ENCODE peak calls at places on chromosomes 2 and 18, in eight cellular contexts. C, Z, V, E, I, N, D and W are unnamed samples. For H3K4me1, the result is how much of the 10 kb centered on the place peaks cover.

GRCh38 chr2:128437181-128437520 is 118.5 kb upstream of the HS6ST1 start:
- DNase-seq in D (peak), E (no peak), I (no peak), C (no peak), N (peak), V (peak), Z (peak), W (no peak)

GRCh38 chr2:200614249-200614648 is 28.4 kb downstream of the AOX1 start:
- DNase-seq in I (no peak), C (no peak), V (no peak), N (no peak), E (no peak), D (no peak), Z (no peak), W (no peak)

GRCh38 chr2:117949800-117950199 is 64.1 kb downstream of the CCDC93 start:
- DNase-seq in D (no peak), V (no peak), Z (no peak), E (no peak), N (no peak), C (no peak), I (no peak), W (no peak)

GRCh38 chr2:69062307-69062706 is 49.3 kb downstream of the ANTXR1 start:
- DNase-seq in N (no peak), Z (no peak), C (no peak), I (no peak), D (no peak), E (no peak), V (peak), W (no peak)

GRCh38 chr2:37573406-37573805 is 98.0 kb downstream of the CDC42EP3 start:
- DNase-seq in V (no peak), E (peak), D (no peak), N (no peak), Z (no peak), I (no peak), C (no peak), W (no peak)

GRCh38 chr2:136765256-136765735 is at the start of gene THSD7B:
- DNase-seq in D (no peak), E (no peak), N (no peak), Z (peak), V (no peak), I (peak), C (no peak), W (no peak)

GRCh38 chr2:187541086-187542085 is 12.8 kb downstream of the TFPI start:
- DNase-seq in Z (no peak), I (no peak), C (peak), V (no peak), D (peak), E (peak), N (no peak), W (no peak)

GRCh38 chr18:44133483-44133882 is 547.2 kb upstream of the SETBP1 start:
- DNase-seq in C (no peak), E (no peak), Z (no peak), D (no peak), I (no peak), N (no peak), V (no peak), W (no peak)

GRCh38 chr2:237715459-237715947 is 83.1 kb upstream of the RBM44 start:
- DNase-seq in V (peak), D (no peak), N (peak), C (no peak), Z (peak), E (no peak), I (no peak), W (no peak)

GRCh38 chr18:35936951-35937350 is 35.5 kb upstream of the RMP24 start:
- DNase-seq in V (no peak), N (no peak), C (no peak), D (no peak), I (no peak), E (no peak), Z (no peak), W (no peak)

GRCh38 chr18:35941299-35941698 is 31.2 kb upstream of the RMP24 start:
- DNase-seq in I (no peak), C (no peak), N (no peak), E (no peak), V (no peak), D (no peak), Z (no peak), W (no peak)

GRCh38 chr18:35938562-35938961 is 33.9 kb upstream of the RMP24 start:
- DNase-seq in Z (no peak), E (no peak), N (no peak), V (no peak), I (no peak), C (no peak), D (no peak), W (no peak)

GRCh38 chr18:35938158-35938557 is 34.3 kb upstream of the RMP24 start:
- DNase-seq in N (no peak), E (peak), V (no peak), I (no peak), D (no peak), Z (no peak), C (no peak), W (no peak)

GRCh38 chr18:35939166-35939565 is 33.3 kb upstream of the RMP24 start:
- DNase-seq in I (no peak), V (no peak), D (no peak), N (no peak), C (no peak), E (no peak), Z (peak), W (no peak)
- H3K27ac ChIP-seq in I (no peak), V (no peak), D (no peak), N (no peak), C (no peak), E (no peak), Z (no peak), W (no peak)

GRCh38 chr18:31246460-31246859 is 71.5 kb upstream of the DSG1 start:
- DNase-seq in E (no peak), D (no peak), C (no peak), V (no peak), Z (no peak), N (no peak), I (no peak), W (no peak)
- H3K4me1 ChIP-seq in E (under half), D (under half), C (under half), V (under half), Z (under half), N (under half), I (under half), W (under half)

GRCh38 chr18:47050468-47050867 is 15.0 kb upstream of the ELOA2 start:
- DNase-seq in Z (no peak), I (no peak), N (no peak), C (no peak), D (no peak), V (no peak), E (peak), W (no peak)
- TF ChIP-seq CTCF in Z (peak), I (no peak), N (peak), C (peak), D (peak), V (peak), E (peak), W (peak)

DNA sequence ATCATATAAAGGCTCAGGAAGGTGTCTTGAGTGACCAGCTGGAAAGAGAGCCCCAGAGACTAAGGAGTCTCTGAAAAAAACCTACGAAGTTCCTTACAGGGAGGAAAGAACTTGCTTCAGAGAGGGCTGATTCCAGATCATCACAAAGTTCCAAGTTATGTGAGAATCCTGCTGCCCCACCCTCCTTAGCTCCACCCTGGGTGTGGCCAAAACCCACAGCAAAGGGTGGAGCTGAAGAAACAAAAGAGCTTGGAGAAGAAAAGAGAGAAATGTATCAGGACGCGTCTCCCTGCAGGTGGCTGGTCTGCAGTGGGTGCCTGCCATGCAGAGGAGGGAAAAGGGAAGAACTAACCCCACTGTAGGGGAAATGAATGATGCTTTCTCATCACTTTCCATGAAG is 32.8 kb upstream of the ZNF396 start:
- DNase-seq in N (no peak), D (no peak), V (no peak), Z (no peak), C (no peak), E (no peak), I (no peak), W (no peak)
- H3K27ac ChIP-seq in N (no peak), D (no peak), V (no peak), Z (no peak), C (no peak), E (no peak), I (no peak), W (no peak)

DNA sequence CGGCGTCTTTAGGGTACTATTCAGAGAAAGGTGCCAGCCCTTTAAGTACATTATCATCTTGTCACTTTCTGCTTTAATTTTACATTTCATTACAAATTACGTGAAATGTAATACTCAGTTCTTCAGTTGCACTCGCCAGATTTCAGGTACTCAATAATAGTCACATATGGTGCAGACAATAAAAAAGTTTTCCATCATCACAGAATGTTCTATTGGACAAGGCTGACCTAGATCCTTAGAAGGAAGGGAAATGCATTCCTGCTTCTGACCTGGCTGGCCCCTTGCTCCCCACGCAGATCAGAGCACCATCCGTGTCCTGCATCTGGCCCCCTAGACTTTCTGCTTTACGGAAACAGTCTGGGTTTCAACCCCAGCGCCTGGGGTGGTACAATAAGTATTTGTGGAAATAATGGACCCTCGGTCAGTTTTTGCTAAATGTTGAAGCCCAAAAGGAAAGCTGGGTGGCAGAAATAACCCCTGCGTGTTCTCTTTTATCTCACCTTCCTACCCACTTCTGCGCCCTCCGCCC is 681 bp upstream of the C2orf72 start:
- DNase-seq in C (no peak), V (no peak), I (no peak), Z (no peak), N (no peak), E (no peak), D (no peak), W (no peak)
- H3K4me1 ChIP-seq in C (under half), V (under half), I (under half), Z (under half), N (under half), E (under half), D (under half), W (under half)

DNA sequence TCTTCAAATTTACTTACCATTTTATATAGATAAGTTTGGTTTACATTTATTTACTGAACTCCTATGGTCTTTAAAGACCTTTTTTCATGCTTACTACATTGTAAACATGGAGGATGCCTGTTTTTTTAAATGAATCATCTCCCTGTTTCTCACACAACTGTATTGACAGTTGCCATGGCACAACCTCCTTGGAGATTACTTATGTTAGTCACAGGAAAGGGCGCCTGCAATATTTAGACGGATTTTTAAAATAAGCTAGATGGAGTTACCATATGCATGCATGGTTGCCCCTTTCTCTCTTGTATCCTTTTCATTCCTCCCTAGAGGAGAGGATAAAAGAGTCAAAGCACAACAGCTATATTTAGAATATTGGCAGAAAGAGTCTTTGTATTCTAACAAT is 34.8 kb upstream of the CCDC102B start:
- DNase-seq in D (no peak), N (no peak), I (no peak), V (no peak), Z (no peak), C (no peak), E (no peak), W (no peak)
- TF ChIP-seq CTCF in D (no peak), N (no peak), I (no peak), V (no peak), Z (no peak), C (no peak), E (no peak), W (no peak)

GRCh38 chr2:224969095-224969494 is 73.2 kb downstream of the DOCK10 start:
- DNase-seq in C (no peak), I (no peak), Z (no peak), N (no peak), E (no peak), V (no peak), D (no peak), W (no peak)
- H3K27ac ChIP-seq in C (no peak), I (no peak), Z (no peak), N (no peak), E (no peak), V (no peak), D (no peak), W (no peak)

GRCh38 chr2:203018181-203018580 is 3.5 kb downstream of the NBEAL1 start:
- DNase-seq in D (no peak), Z (no peak), N (no peak), E (peak), I (no peak), C (no peak), V (no peak), W (no peak)

GRCh38 chr2:203025592-203025991 is 10.9 kb downstream of the NBEAL1 start:
- DNase-seq in C (no peak), Z (no peak), I (no peak), V (no peak), D (no peak), E (no peak), N (no peak), W (no peak)

GRCh38 chr2:203022751-203023150 is 8.1 kb downstream of the NBEAL1 start:
- DNase-seq in C (no peak), Z (no peak), D (no peak), V (no peak), E (peak), N (no peak), I (no peak), W (no peak)

GRCh38 chr2:203019142-203019541 is 4.5 kb downstream of the NBEAL1 start:
- DNase-seq in V (no peak), D (no peak), N (no peak), C (no peak), I (no peak), Z (no peak), E (no peak), W (no peak)

GRCh38 chr2:203021986-203022385 is 7.3 kb downstream of the NBEAL1 start:
- DNase-seq in I (no peak), E (no peak), V (no peak), Z (no peak), D (no peak), N (no peak), C (no peak), W (no peak)
- H3K4me1 ChIP-seq in I (under half), E (under half), V (under half), Z (under half), D (under half), N (half or more), C (under half), W (under half)